ENCODE peak calls at places on chromosomes 7 and 10, in five cellular contexts. H is activated CD8-positive, alpha-beta memory T cell treated with anti-CD3 and anti-CD28 coated beads for 24 hours; U is stimulated activated CD4-positive, alpha-beta T cell treated with anti-CD3 and anti-CD28 coated beads, Interleukin-1b, Interleukin-23, amount 100 ng/mL, for 24 hours; S is CD4-positive, CD25-positive, alpha-beta regulatory T cell; C is NCI-H345. O is an unnamed sample.

GRCh38 chr7:84412161-84412969 is 217.8 kb upstream of the SEMA3A start:
- DNase-seq in H (no peak), U (no peak), S (no peak), C (no peak), O (no peak)

GRCh38 chr10:130686680-130687300 is 550.6 kb downstream of the GLRX3 start:
- DNase-seq in H (no peak), U (no peak), S (no peak), C (peak), O (no peak)

GRCh38 chr10:111098679-111099437 is 22.0 kb downstream of the ADRA2A start:
- DNase-seq in H (no peak), U (no peak), S (no peak), C (no peak), O (no peak)

GRCh38 chr7:35508623-35509400 is 186.1 kb downstream of the HERPUD2 start:
- DNase-seq in H (no peak), U (no peak), S (no peak), C (no peak), O (no peak)

GRCh38 chr10:29482591-29483421 is 152.0 kb downstream of the SVIL start:
- DNase-seq in H (no peak), U (no peak), S (no peak), C (no peak), O (no peak)

GRCh38 chr10:130464426-130464825 is 328.2 kb downstream of the GLRX3 start:
- DNase-seq in H (no peak), U (no peak), S (no peak), C (no peak), O (peak)

GRCh38 chr10:88243847-88244730 is 339.0 kb downstream of the RNLS start:
- DNase-seq in H (no peak), U (no peak), S (no peak), C (no peak), O (no peak)

GRCh38 chr7:70602135-70602534 is 529.8 kb upstream of the GALNT17 start:
- DNase-seq in H (no peak), U (no peak), S (no peak), C (no peak), O (no peak)

GRCh38 chr10:116891208-116891607 is 41.9 kb downstream of the ENO4 start:
- DNase-seq in H (no peak), U (no peak), S (no peak), C (peak), O (no peak)

GRCh38 chr10:13003781-13004180 is 2.3 kb upstream of the CCDC3 start:
- DNase-seq in H (no peak), U (no peak), S (no peak), C (no peak), O (no peak)

GRCh38 chr10:29648983-29649268 is 14.2 kb upstream of the SVIL start:
- DNase-seq in H (no peak), U (no peak), S (no peak), C (no peak), O (no peak)

GRCh38 chr10:3172081-3172445 is 519 bp downstream of the PITRM1 start:
- DNase-seq in H (no peak), U (peak), S (no peak), C (no peak), O (no peak)

GRCh38 chr7:74405191-74405898 is 48.4 kb upstream of the GTF2IRD1 start:
- DNase-seq in H (no peak), U (no peak), S (no peak), C (no peak), O (no peak)

GRCh38 chr7:18177815-18178660 is 150.4 kb upstream of the PRPS1L1 start:
- DNase-seq in H (no peak), U (no peak), S (no peak), C (no peak), O (no peak)

GRCh38 chr10:49161411-49161997 is 26.7 kb downstream of the TMEM273 start:
- DNase-seq in H (peak), U (no peak), S (no peak), C (peak), O (no peak)

GRCh38 chr10:114304566-114305421 is 65.7 kb downstream of the VWA2 start:
- DNase-seq in H (peak), U (peak), S (peak), C (peak), O (no peak)

GRCh38 chr7:51307811-51308737 is 8.5 kb downstream of the COBL start:
- DNase-seq in H (no peak), U (no peak), S (no peak), C (no peak), O (no peak)

GRCh38 chr7:1158203-1159126 is 1.5 kb downstream of the ZFAND2A start:
- DNase-seq in H (no peak), U (no peak), S (no peak), C (no peak), O (no peak)

GRCh38 chr10:128526793-128527375 is 400.7 kb upstream of the MKI67 start:
- DNase-seq in H (no peak), U (no peak), S (no peak), C (peak), O (no peak)

GRCh38 chr10:921471-922414 is 9.8 kb downstream of the LARP4B start:
- DNase-seq in H (no peak), U (no peak), S (no peak), C (no peak), O (no peak)

GRCh38 chr10:122990278-122990677 is 10.1 kb downstream of the PSTK start:
- DNase-seq in H (no peak), U (no peak), S (no peak), C (no peak), O (no peak)

GRCh38 chr10:89367529-89367928 is 10.3 kb upstream of the IFIT1B start:
- DNase-seq in H (no peak), U (no peak), S (no peak), C (no peak), O (no peak)

GRCh38 chr7:29416906-29417305 is 146.7 kb upstream of the PRR15 start:
- DNase-seq in H (no peak), U (no peak), S (no peak), C (no peak), O (no peak)

GRCh38 chr7:29995652-29996051 is 6.1 kb upstream of the SCRN1 start:
- DNase-seq in H (no peak), U (no peak), S (no peak), C (no peak), O (no peak)

GRCh38 chr7:3399858-3400257 is 98.8 kb downstream of the SDK1 start:
- DNase-seq in H (no peak), U (no peak), S (no peak), C (peak), O (no peak)

GRCh38 chr7:66502230-66503035 is 126.2 kb upstream of the KCTD7 start:
- DNase-seq in H (no peak), U (no peak), S (no peak), C (no peak), O (no peak)

GRCh38 chr10:5497289-5497688 is 2.1 kb downstream of the CALML5 start:
- DNase-seq in H (no peak), U (no peak), S (no peak), C (no peak), O (no peak)

GRCh38 chr10:86900955-86901354 is 56.5 kb downstream of the MMRN2 start:
- DNase-seq in H (no peak), U (no peak), S (no peak), C (no peak), O (no peak)

GRCh38 chr10:117078168-117078837 is 59.8 kb downstream of the VAX1 start:
- DNase-seq in H (no peak), U (no peak), S (no peak), C (no peak), O (no peak)